ENCODE peak calls at places on chromosome 13, in five cellular contexts. Y is RCC 7860, J is epithelial cell of proximal tubule, U is GM23338, W is LHCN-M2. F is an unnamed sample.

GRCh38 chr13:30017880-30018279 is 167.5 kb upstream of the UBL3 start:
- DNase-seq in Y (no peak), J (no peak), U (peak), W (no peak), F (no peak)

GRCh38 chr13:91313103-91313502 is 34.4 kb upstream of the MIR17HG start:
- DNase-seq in Y (no peak), J (no peak), U (peak), W (peak), F (peak)

GRCh38 chr13:98570929-98571372 is 6.0 kb downstream of the STK24 start:
- DNase-seq in Y (peak), J (no peak), U (no peak), W (no peak), F (peak)

GRCh38 chr13:94710881-94711560 is 1.3 kb downstream of the SOX21 start:
- DNase-seq in Y (no peak), J (no peak), U (peak), W (no peak), F (no peak)

GRCh38 chr13:61358599-61358998 is 57.0 kb downstream of the PCDH20 start:
- DNase-seq in Y (no peak), J (no peak), U (no peak), W (no peak), F (no peak)

GRCh38 chr13:36130542-36131214 is 504 bp downstream of the DCLK1 start:
- DNase-seq in Y (no peak), J (no peak), U (peak), W (peak), F (peak)

GRCh38 chr13:26951581-26952177 is 191.1 kb upstream of the GPR12 start:
- DNase-seq in Y (no peak), J (no peak), U (no peak), W (no peak), F (no peak)

GRCh38 chr13:49062297-49062896 is 86.7 kb downstream of the FNDC3A start:
- DNase-seq in Y (no peak), J (no peak), U (no peak), W (no peak), F (no peak)